ENCODE peak calls at places on chromosomes 4 and X, in ten cellular contexts. T is adrenal gland; A is CD8-positive, alpha-beta T cell; R is heart left ventricle; U is left ventricle myocardium inferior; C is lung; N is endodermal cell; L is psoas muscle; I is spleen; W is pancreas. Q is an unnamed sample.

GRCh38 chr4:75016472-75016871 is 83.6 kb downstream of the PARM1 start:
- DNase-seq in T (no peak), A (no peak), R (no peak), U (no peak), C (no peak), N (no peak), L (no peak), I (no peak), W (no peak), Q (no peak)

GRCh38 chrX:9638871-9639270 is 126.8 kb downstream of the GPR143 start:
- DNase-seq in T (no peak), A (no peak), R (no peak), U (no peak), C (no peak), N (no peak), L (no peak), I (no peak), W (no peak), Q (no peak)

GRCh38 chrX:118495958-118496762 is 545 bp downstream of the DOCK11 start:
- DNase-seq in T (peak; percentile 38), A (peak; percentile 58), R (peak; percentile 63), U (peak; percentile 49), C (peak; percentile 61), N (peak; percentile 66), L (peak; percentile 70), I (peak; percentile 95), W (peak; percentile 7), Q (peak; percentile 71)

GRCh38 chrX:40176256-40176978 is 78.7 kb upstream of the BCOR start:
- DNase-seq in T (peak; percentile 67), A (peak; percentile 64), R (peak; percentile 82), U (peak; percentile 76), C (peak; percentile 69), N (peak; percentile 84), L (peak; percentile 89), I (peak; percentile 95), W (peak; percentile 63), Q (peak; percentile 71)

GRCh38 chr4:7328913-7329638 is 105.7 kb downstream of the PSAPL1 start:
- DNase-seq in T (peak; percentile 86), A (no peak), R (peak; percentile 81), U (peak; percentile 58), C (peak; percentile 66), N (peak; percentile 64), L (peak; percentile 61), I (no peak), W (no peak), Q (no peak)

GRCh38 chr4:162683659-162684370 is 482.9 kb downstream of the NAF1 start:
- DNase-seq in T (no peak), A (no peak), R (no peak), U (no peak), C (no peak), N (no peak), L (no peak), I (no peak), W (no peak), Q (no peak)

GRCh38 chr4:186536285-186536684 is 19.1 kb downstream of the MTNR1A start:
- DNase-seq in T (no peak), A (no peak), R (no peak), U (no peak), C (no peak), N (no peak), L (no peak), I (no peak), W (no peak), Q (no peak)

GRCh38 chr4:117400039-117400835 is 314.9 kb upstream of the TRAM1L1 start:
- DNase-seq in T (no peak), A (no peak), R (no peak), U (no peak), C (no peak), N (no peak), L (no peak), I (no peak), W (no peak), Q (no peak)

GRCh38 chr4:101288365-101289145 is 58.8 kb downstream of the PPP3CA start:
- DNase-seq in T (no peak), A (no peak), R (no peak), U (no peak), C (no peak), N (no peak), L (no peak), I (no peak), W (no peak), Q (no peak)

GRCh38 chr4:31411606-31412005 is 691.4 kb downstream of the PCDH7 start:
- DNase-seq in T (no peak), A (no peak), R (no peak), U (no peak), C (no peak), N (no peak), L (no peak), I (no peak), W (no peak), Q (no peak)

GRCh38 chr4:100348472-100348871 is 158.2 kb upstream of the DDIT4L start:
- DNase-seq in T (no peak), A (no peak), R (no peak), U (no peak), C (no peak), N (no peak), L (no peak), I (no peak), W (no peak), Q (no peak)

GRCh38 chr4:10353110-10353509 is 104.1 kb downstream of the ZNF518B start:
- DNase-seq in T (no peak), A (no peak), R (no peak), U (no peak), C (no peak), N (no peak), L (no peak), I (no peak), W (no peak), Q (no peak)

GRCh38 chr4:4260185-4260751 is 12.2 kb upstream of the TMEM128 start:
- DNase-seq in T (no peak), A (no peak), R (no peak), U (no peak), C (no peak), N (no peak), L (no peak), I (no peak), W (no peak), Q (no peak)

GRCh38 chrX:130885508-130885907 is 17.5 kb downstream of the ENOX2 start:
- DNase-seq in T (no peak), A (no peak), R (no peak), U (no peak), C (no peak), N (no peak), L (no peak), I (no peak), W (no peak), Q (no peak)

GRCh38 chrX:53831662-53832635 is 145.4 kb upstream of the HUWE1 start:
- DNase-seq in T (peak; percentile 35), A (peak; percentile 1), R (no peak), U (no peak), C (no peak), N (peak; percentile 78), L (no peak), I (no peak), W (peak; percentile 4), Q (peak; percentile 29)

GRCh38 chr4:10529256-10529890 is 72.1 kb upstream of the ZNF518B start:
- DNase-seq in T (peak; percentile 51), A (no peak), R (no peak), U (no peak), C (no peak), N (no peak), L (no peak), I (no peak), W (no peak), Q (no peak)

GRCh38 chr4:109837014-109837413 is 9.2 kb downstream of the RRH start:
- DNase-seq in T (no peak), A (no peak), R (no peak), U (no peak), C (no peak), N (no peak), L (no peak), I (no peak), W (no peak), Q (no peak)

GRCh38 chrX:109475174-109475891 is 6.6 kb downstream of the GUCY2F start:
- DNase-seq in T (peak; percentile 51), A (no peak), R (peak; percentile 31), U (peak; percentile 11), C (peak; percentile 44), N (peak; percentile 93), L (no peak), I (no peak), W (peak; percentile 11), Q (peak; percentile 20)

GRCh38 chrX:118346258-118347094 is 570 bp downstream of the WDR44 start:
- DNase-seq in T (peak; percentile 53), A (peak; percentile 3), R (peak; percentile 42), U (peak; percentile 39), C (peak; percentile 44), N (peak; percentile 76), L (peak; percentile 67), I (peak; percentile 93), W (peak; percentile 13), Q (peak; percentile 53)

GRCh38 chr4:61934201-61934600 is 734.1 kb downstream of the ADGRL3 start:
- DNase-seq in T (no peak), A (no peak), R (no peak), U (no peak), C (no peak), N (no peak), L (no peak), I (no peak), W (no peak), Q (no peak)

GRCh38 chrX:57286507-57287251 is at the start of gene FAAH2:
- DNase-seq in T (peak; percentile 40), A (peak; percentile 18), R (no peak), U (no peak), C (peak; percentile 70), N (peak; percentile 87), L (peak; percentile 21), I (peak; percentile 66), W (peak; percentile 86), Q (peak; percentile 77)

GRCh38 chr4:159175165-159175988 is 72.5 kb downstream of the RAPGEF2 start:
- DNase-seq in T (peak; percentile 73), A (peak; percentile 5), R (peak; percentile 63), U (peak; percentile 36), C (peak; percentile 66), N (peak; percentile 89), L (peak; percentile 62), I (peak; percentile 74), W (peak; percentile 26), Q (peak; percentile 70)
- TF ChIP-seq CTCF in T (peak; percentile 91), A (peak; percentile 68), R (peak; percentile 85), U (peak; percentile 90), C (peak; percentile 77), N (peak; percentile 89), L (peak; percentile 88), I (peak; percentile 72), W (peak; percentile 67), Q (peak; percentile 81)

GRCh38 chrX:2451456-2452316 is 49.1 kb downstream of the DHRSX start:
- DNase-seq in T (no peak), A (no peak), R (no peak), U (no peak), C (no peak), N (peak; percentile 83), L (no peak), I (peak; percentile 20), W (no peak), Q (no peak)
- H3K27ac ChIP-seq in T (no peak overlapping the region), A (no peak overlapping the region), R (no peak overlapping the region), U (no peak overlapping the region), C (no peak overlapping the region), N (peak overlapping the region; percentile 79), L (no peak overlapping the region), I (no peak overlapping the region), W (no peak overlapping the region), Q (no peak overlapping the region)

GRCh38 chrX:51487960-51488267 is 8.5 kb downstream of the NUDT11 start:
- DNase-seq in T (no peak), A (no peak), R (no peak), U (no peak), C (no peak), N (no peak), L (no peak), I (no peak), W (no peak), Q (no peak)
- TF ChIP-seq CTCF in T (no peak), A (no peak), R (no peak), U (no peak), C (no peak), N (no peak), L (no peak), I (no peak), W (no peak), Q (no peak)

GRCh38 chrX:107684956-107685385 is 56.7 kb downstream of the PRPS1 start:
- DNase-seq in T (peak; percentile 65), A (no peak), R (peak; percentile 81), U (peak; percentile 78), C (peak; percentile 94), N (peak; percentile 85), L (peak; percentile 85), I (peak; percentile 85), W (peak; percentile 74), Q (peak; percentile 78)
- H3K27ac ChIP-seq in T (no peak overlapping the region), A (no peak overlapping the region), R (no peak overlapping the region), U (peak overlapping the region; percentile 72), C (peak overlapping the region; percentile 57), N (no peak overlapping the region), L (no peak overlapping the region), I (peak overlapping the region; percentile 29), W (no peak overlapping the region), Q (peak overlapping the region; percentile 18)